ENCODE peak calls at places on chromosomes 16 and 17, in seven cellular contexts. W is ureter; E is LoVo; U is stimulated activated CD4-positive, alpha-beta T cell treated with anti-CD3 and anti-CD28 coated beads, Interleukin-12 subunit alpha, Interleukin-12 subunit beta, amount 100 ng/mL, for 4 hours; Q is HTR-8/SVneo; Z is sciatic nerve; V is BE2C. K is an unnamed sample.

GRCh38 chr17:57761887-57762286 is 16.8 kb upstream of the CCDC182 start:
- DNase-seq in W (no peak), E (no peak), U (no peak), Q (no peak), Z (no peak), V (no peak), K (no peak)

GRCh38 chr17:6525731-6526130 is 30.6 kb downstream of the PITPNM3 start:
- DNase-seq in W (no peak), E (no peak), U (no peak), Q (no peak), Z (no peak), V (no peak), K (no peak)

GRCh38 chr17:55144518-55144917 is 120.2 kb upstream of the HLF start:
- DNase-seq in W (no peak), E (no peak), U (no peak), Q (no peak), Z (no peak), V (no peak), K (no peak)

GRCh38 chr16:67666032-67666537 is 465 bp downstream of the ENKD1 start:
- DNase-seq in W (no peak), E (no peak), U (no peak), Q (peak), Z (peak), V (peak), K (peak)

GRCh38 chr16:77574867-77575619 is 140.2 kb upstream of the ADAMTS18 start:
- DNase-seq in W (no peak), E (no peak), U (no peak), Q (no peak), Z (peak), V (no peak), K (no peak)

GRCh38 chr17:65137076-65137935 is at the start of gene RGS9:
- DNase-seq in W (peak), E (peak), U (peak), Q (peak), Z (peak), V (peak), K (peak)

GRCh38 chr17:65703891-65704290 is 142.4 kb upstream of the AXIN2 start:
- DNase-seq in W (no peak), E (no peak), U (no peak), Q (no peak), Z (no peak), V (no peak), K (no peak)

GRCh38 chr17:44956998-44957981 is 9.7 kb upstream of the KIF18B start:
- DNase-seq in W (no peak), E (no peak), U (no peak), Q (no peak), Z (no peak), V (peak), K (no peak)

GRCh38 chr17:48995332-48995870 is 1.8 kb upstream of the IGF2BP1 start:
- DNase-seq in W (peak), E (no peak), U (no peak), Q (no peak), Z (no peak), V (peak), K (no peak)

GRCh38 chr17:51439395-51440229 is 179.3 kb downstream of the UTP18 start:
- DNase-seq in W (no peak), E (no peak), U (no peak), Q (no peak), Z (no peak), V (peak), K (no peak)

GRCh38 chr17:57946798-57947358 is 8.3 kb downstream of the CUEDC1 start:
- DNase-seq in W (peak), E (peak), U (no peak), Q (no peak), Z (no peak), V (no peak), K (peak)

GRCh38 chr16:25988089-25988488 is 296.3 kb downstream of the HS3ST4 start:
- DNase-seq in W (no peak), E (no peak), U (no peak), Q (no peak), Z (no peak), V (no peak), K (no peak)

GRCh38 chr17:75633484-75634375 is 496 bp downstream of the SMIM5 start:
- DNase-seq in W (peak), E (peak), U (peak), Q (peak), Z (peak), V (peak), K (peak)

GRCh38 chr17:55705847-55706246 is 16.8 kb downstream of the TMEM100 start:
- DNase-seq in W (no peak), E (peak), U (no peak), Q (no peak), Z (no peak), V (no peak), K (no peak)

GRCh38 chr17:4032245-4032644 is 68.0 kb upstream of the ATP2A3 start:
- DNase-seq in W (no peak), E (no peak), U (no peak), Q (no peak), Z (no peak), V (no peak), K (no peak)

GRCh38 chr17:19260958-19261357 is 23.8 kb downstream of the EPN2 start:
- DNase-seq in W (no peak), E (peak), U (no peak), Q (no peak), Z (no peak), V (no peak), K (peak)

GRCh38 chr17:37725021-37725585 is 19.8 kb downstream of the HNF1B start:
- DNase-seq in W (no peak), E (no peak), U (no peak), Q (no peak), Z (no peak), V (no peak), K (no peak)

GRCh38 chr17:2936351-2936750 is 127.1 kb downstream of the OR1D5 start:
- DNase-seq in W (no peak), E (no peak), U (no peak), Q (no peak), Z (no peak), V (no peak), K (no peak)

GRCh38 chr17:72702136-72702735 is 390.3 kb downstream of the SLC39A11 start:
- DNase-seq in W (no peak), E (peak), U (no peak), Q (peak), Z (no peak), V (no peak), K (no peak)

GRCh38 chr16:85805442-85806045 is 6.0 kb downstream of the COX4I1 start:
- DNase-seq in W (no peak), E (no peak), U (no peak), Q (no peak), Z (no peak), V (no peak), K (no peak)

GRCh38 chr17:19304209-19304608 is 58.3 kb downstream of the B9D1 start:
- DNase-seq in W (no peak), E (no peak), U (no peak), Q (peak), Z (no peak), V (no peak), K (peak)

GRCh38 chr17:50117202-50118040 is 12.5 kb downstream of the SAMD14 start:
- DNase-seq in W (no peak), E (peak), U (peak), Q (no peak), Z (peak), V (peak), K (peak)

GRCh38 chr17:11351479-11351878 is 110.5 kb downstream of the SHISA6 start:
- DNase-seq in W (no peak), E (no peak), U (no peak), Q (no peak), Z (no peak), V (no peak), K (no peak)